ENCODE peak calls at places on chromosomes 1 and 21, in eight cellular contexts. One of them, this sample, is unnamed.

GRCh38 chr1:21240706-21241105 is 49.6 kb downstream of the ECE1 start:
- DNase-seq in Peyer's patch: no peak
- DNase-seq in B cell: no peak
- DNase-seq in foreskin fibroblast: no peak
- DNase-seq in H9: no peak
- DNase-seq in naive thymus-derived CD8-positive, alpha-beta T cell: no peak
- DNase-seq in Caki2: no peak
- DNase-seq in T-cell: no peak
- DNase-seq in this sample: no peak

GRCh38 chr1:26288311-26288941 is 8.5 kb downstream of the SH3BGRL3 start:
- DNase-seq in H9: no peak
- DNase-seq in foreskin fibroblast: peak
- DNase-seq in T-cell: no peak
- DNase-seq in naive thymus-derived CD8-positive, alpha-beta T cell: no peak
- DNase-seq in Peyer's patch: peak
- DNase-seq in B cell: no peak
- DNase-seq in Caki2: no peak
- DNase-seq in this sample: no peak

GRCh38 chr1:112956503-112957132 is 622 bp upstream of the SLC16A1 start:
- DNase-seq in T-cell: peak
- DNase-seq in naive thymus-derived CD8-positive, alpha-beta T cell: peak
- DNase-seq in H9: no peak
- DNase-seq in Caki2: no peak
- DNase-seq in Peyer's patch: peak
- DNase-seq in B cell: no peak
- DNase-seq in foreskin fibroblast: no peak
- DNase-seq in this sample: no peak

GRCh38 chr1:80675469-80675868 is 1125.3 kb upstream of the ADGRL2 start:
- DNase-seq in Peyer's patch: no peak
- DNase-seq in B cell: no peak
- DNase-seq in foreskin fibroblast: peak
- DNase-seq in naive thymus-derived CD8-positive, alpha-beta T cell: no peak
- DNase-seq in T-cell: no peak
- DNase-seq in H9: no peak
- DNase-seq in Caki2: no peak
- DNase-seq in this sample: no peak

GRCh38 chr1:223000549-223001135 is 142.4 kb downstream of the TLR5 start:
- DNase-seq in Caki2: no peak
- DNase-seq in H9: no peak
- DNase-seq in foreskin fibroblast: peak
- DNase-seq in T-cell: no peak
- DNase-seq in B cell: no peak
- DNase-seq in naive thymus-derived CD8-positive, alpha-beta T cell: no peak
- DNase-seq in Peyer's patch: peak
- DNase-seq in this sample: no peak

GRCh38 chr1:111164151-111164550 is 24.1 kb downstream of the CEPT1 start:
- DNase-seq in Caki2: no peak
- DNase-seq in H9: no peak
- DNase-seq in naive thymus-derived CD8-positive, alpha-beta T cell: no peak
- DNase-seq in B cell: no peak
- DNase-seq in foreskin fibroblast: no peak
- DNase-seq in T-cell: no peak
- DNase-seq in Peyer's patch: no peak
- DNase-seq in this sample: no peak

GRCh38 chr1:214316597-214316996 is 35.6 kb downstream of the SMYD2 start:
- DNase-seq in B cell: no peak
- DNase-seq in T-cell: no peak
- DNase-seq in H9: peak
- DNase-seq in foreskin fibroblast: peak
- DNase-seq in Caki2: peak
- DNase-seq in naive thymus-derived CD8-positive, alpha-beta T cell: no peak
- DNase-seq in Peyer's patch: no peak
- DNase-seq in this sample: no peak

GRCh38 chr1:9630331-9631081 is 21.0 kb upstream of the PIK3CD start:
- DNase-seq in T-cell: no peak
- DNase-seq in Caki2: no peak
- DNase-seq in Peyer's patch: no peak
- DNase-seq in H9: no peak
- DNase-seq in foreskin fibroblast: no peak
- DNase-seq in B cell: no peak
- DNase-seq in naive thymus-derived CD8-positive, alpha-beta T cell: peak
- DNase-seq in this sample: no peak

GRCh38 chr1:225461533-225462428 is 33.9 kb upstream of the LBR start:
- DNase-seq in naive thymus-derived CD8-positive, alpha-beta T cell: no peak
- DNase-seq in B cell: no peak
- DNase-seq in Caki2: no peak
- DNase-seq in foreskin fibroblast: no peak
- DNase-seq in T-cell: no peak
- DNase-seq in Peyer's patch: peak
- DNase-seq in H9: no peak
- DNase-seq in this sample: no peak

GRCh38 chr1:229230136-229230892 is 40.6 kb upstream of the RAB4A start:
- DNase-seq in naive thymus-derived CD8-positive, alpha-beta T cell: no peak
- DNase-seq in Peyer's patch: no peak
- DNase-seq in B cell: no peak
- DNase-seq in Caki2: no peak
- DNase-seq in T-cell: no peak
- DNase-seq in H9: no peak
- DNase-seq in foreskin fibroblast: no peak
- DNase-seq in this sample: no peak

GRCh38 chr1:29266912-29267311 is 30.6 kb downstream of the PTPRU start:
- DNase-seq in foreskin fibroblast: no peak
- DNase-seq in T-cell: no peak
- DNase-seq in naive thymus-derived CD8-positive, alpha-beta T cell: no peak
- DNase-seq in H9: no peak
- DNase-seq in Peyer's patch: no peak
- DNase-seq in B cell: no peak
- DNase-seq in Caki2: no peak
- DNase-seq in this sample: no peak

GRCh38 chr1:97160796-97161195 is 439.2 kb downstream of the PTBP2 start:
- DNase-seq in foreskin fibroblast: peak
- DNase-seq in Peyer's patch: no peak
- DNase-seq in Caki2: no peak
- DNase-seq in naive thymus-derived CD8-positive, alpha-beta T cell: no peak
- DNase-seq in T-cell: no peak
- DNase-seq in H9: no peak
- DNase-seq in B cell: no peak
- DNase-seq in this sample: no peak

GRCh38 chr1:30877205-30877912 is 31.2 kb downstream of the SDC3 start:
- DNase-seq in T-cell: no peak
- DNase-seq in naive thymus-derived CD8-positive, alpha-beta T cell: no peak
- DNase-seq in foreskin fibroblast: peak
- DNase-seq in H9: no peak
- DNase-seq in Caki2: no peak
- DNase-seq in B cell: no peak
- DNase-seq in Peyer's patch: peak
- DNase-seq in this sample: peak

GRCh38 chr1:100720751-100721150 is 1.2 kb downstream of the VCAM1 start:
- DNase-seq in Caki2: no peak
- DNase-seq in Peyer's patch: no peak
- DNase-seq in H9: no peak
- DNase-seq in B cell: no peak
- DNase-seq in naive thymus-derived CD8-positive, alpha-beta T cell: no peak
- DNase-seq in T-cell: no peak
- DNase-seq in foreskin fibroblast: no peak
- DNase-seq in this sample: no peak

GRCh38 chr1:63794927-63795326 is 21.1 kb downstream of the ROR1 start:
- DNase-seq in foreskin fibroblast: no peak
- DNase-seq in Peyer's patch: no peak
- DNase-seq in naive thymus-derived CD8-positive, alpha-beta T cell: no peak
- DNase-seq in B cell: no peak
- DNase-seq in H9: peak
- DNase-seq in Caki2: no peak
- DNase-seq in T-cell: no peak
- DNase-seq in this sample: no peak

GRCh38 chr1:211581521-211581920 is 2.6 kb upstream of the SLC30A1 start:
- DNase-seq in naive thymus-derived CD8-positive, alpha-beta T cell: no peak
- DNase-seq in T-cell: no peak
- DNase-seq in Caki2: no peak
- DNase-seq in B cell: no peak
- DNase-seq in foreskin fibroblast: peak
- DNase-seq in H9: no peak
- DNase-seq in Peyer's patch: no peak
- DNase-seq in this sample: no peak

GRCh38 chr1:208654241-208654640 is 410.1 kb upstream of the PLXNA2 start:
- DNase-seq in Peyer's patch: no peak
- DNase-seq in T-cell: no peak
- DNase-seq in naive thymus-derived CD8-positive, alpha-beta T cell: no peak
- DNase-seq in foreskin fibroblast: peak
- DNase-seq in Caki2: peak
- DNase-seq in B cell: no peak
- DNase-seq in H9: peak
- DNase-seq in this sample: no peak

GRCh38 chr1:22500476-22500875 is 48.8 kb downstream of the ZBTB40 start:
- DNase-seq in naive thymus-derived CD8-positive, alpha-beta T cell: no peak
- DNase-seq in foreskin fibroblast: peak
- DNase-seq in H9: no peak
- DNase-seq in Peyer's patch: no peak
- DNase-seq in T-cell: no peak
- DNase-seq in Caki2: peak
- DNase-seq in B cell: no peak
- DNase-seq in this sample: no peak

GRCh38 chr1:99570486-99571089 is 75.3 kb upstream of the PALMD start:
- DNase-seq in foreskin fibroblast: peak
- DNase-seq in naive thymus-derived CD8-positive, alpha-beta T cell: no peak
- DNase-seq in H9: no peak
- DNase-seq in Peyer's patch: no peak
- DNase-seq in Caki2: no peak
- DNase-seq in B cell: no peak
- DNase-seq in T-cell: no peak
- DNase-seq in this sample: no peak

GRCh38 chr1:109186704-109187071 is 27.0 kb upstream of the SARS1 start:
- DNase-seq in T-cell: no peak
- DNase-seq in Caki2: no peak
- DNase-seq in H9: no peak
- DNase-seq in naive thymus-derived CD8-positive, alpha-beta T cell: no peak
- DNase-seq in foreskin fibroblast: peak
- DNase-seq in B cell: no peak
- DNase-seq in Peyer's patch: no peak
- DNase-seq in this sample: no peak

GRCh38 chr1:228174482-228175315 is 9.1 kb downstream of the IBA57 start:
- DNase-seq in B cell: peak
- DNase-seq in Peyer's patch: peak
- DNase-seq in T-cell: peak
- DNase-seq in Caki2: peak
- DNase-seq in naive thymus-derived CD8-positive, alpha-beta T cell: no peak
- DNase-seq in foreskin fibroblast: peak
- DNase-seq in H9: peak
- DNase-seq in this sample: no peak

GRCh38 chr1:208475951-208476824 is 232.0 kb upstream of the PLXNA2 start:
- DNase-seq in Peyer's patch: no peak
- DNase-seq in naive thymus-derived CD8-positive, alpha-beta T cell: no peak
- DNase-seq in B cell: no peak
- DNase-seq in T-cell: no peak
- DNase-seq in foreskin fibroblast: peak
- DNase-seq in H9: peak
- DNase-seq in Caki2: peak
- DNase-seq in this sample: no peak

GRCh38 chr21:43315244-43316137 is 111.4 kb downstream of the SIK1 start:
- DNase-seq in B cell: peak
- DNase-seq in H9: no peak
- DNase-seq in naive thymus-derived CD8-positive, alpha-beta T cell: peak
- DNase-seq in T-cell: peak
- DNase-seq in foreskin fibroblast: peak
- DNase-seq in Caki2: no peak
- DNase-seq in Peyer's patch: no peak
- DNase-seq in this sample: no peak

GRCh38 chr1:3821004-3821933 is 25.0 kb upstream of the LRRC47 start:
- DNase-seq in Peyer's patch: no peak
- DNase-seq in foreskin fibroblast: no peak
- DNase-seq in naive thymus-derived CD8-positive, alpha-beta T cell: no peak
- DNase-seq in Caki2: peak
- DNase-seq in T-cell: no peak
- DNase-seq in H9: peak
- DNase-seq in B cell: no peak
- DNase-seq in this sample: no peak

GRCh38 chr1:9275567-9276034 is 17.1 kb upstream of the SPSB1 start:
- DNase-seq in Caki2: peak
- DNase-seq in Peyer's patch: peak
- DNase-seq in H9: no peak
- DNase-seq in B cell: no peak
- DNase-seq in T-cell: peak
- DNase-seq in foreskin fibroblast: peak
- DNase-seq in naive thymus-derived CD8-positive, alpha-beta T cell: no peak
- DNase-seq in this sample: no peak

GRCh38 chr1:170290971-170291370 is 145.2 kb downstream of the NTMT2 start:
- DNase-seq in T-cell: no peak
- DNase-seq in foreskin fibroblast: peak
- DNase-seq in B cell: no peak
- DNase-seq in H9: no peak
- DNase-seq in Caki2: no peak
- DNase-seq in naive thymus-derived CD8-positive, alpha-beta T cell: no peak
- DNase-seq in Peyer's patch: no peak
- DNase-seq in this sample: no peak

GRCh38 chr1:184838374-184838995 is 83.8 kb upstream of the EDEM3 start:
- DNase-seq in Caki2: peak
- DNase-seq in T-cell: no peak
- DNase-seq in H9: no peak
- DNase-seq in B cell: no peak
- DNase-seq in naive thymus-derived CD8-positive, alpha-beta T cell: no peak
- DNase-seq in Peyer's patch: no peak
- DNase-seq in foreskin fibroblast: peak
- DNase-seq in this sample: no peak

GRCh38 chr1:22850681-22851080 is 122.0 kb downstream of the LACTBL1 start:
- DNase-seq in B cell: no peak
- DNase-seq in foreskin fibroblast: peak
- DNase-seq in Caki2: no peak
- DNase-seq in T-cell: no peak
- DNase-seq in naive thymus-derived CD8-positive, alpha-beta T cell: no peak
- DNase-seq in H9: no peak
- DNase-seq in Peyer's patch: peak
- DNase-seq in this sample: peak

GRCh38 chr1:202439308-202439707 is 90.8 kb downstream of the PPP1R12B start:
- DNase-seq in foreskin fibroblast: no peak
- DNase-seq in B cell: no peak
- DNase-seq in naive thymus-derived CD8-positive, alpha-beta T cell: no peak
- DNase-seq in Caki2: no peak
- DNase-seq in T-cell: no peak
- DNase-seq in H9: no peak
- DNase-seq in Peyer's patch: no peak
- DNase-seq in this sample: no peak

GRCh38 chr1:210293191-210293607 is 35.5 kb upstream of the HHAT start:
- DNase-seq in H9: no peak
- DNase-seq in foreskin fibroblast: peak
- DNase-seq in T-cell: no peak
- DNase-seq in Caki2: no peak
- DNase-seq in B cell: no peak
- DNase-seq in naive thymus-derived CD8-positive, alpha-beta T cell: no peak
- DNase-seq in Peyer's patch: peak
- DNase-seq in this sample: no peak

GRCh38 chr1:207818971-207819451 is 67.2 kb downstream of the CD46 start:
- DNase-seq in B cell: no peak
- DNase-seq in H9: no peak
- DNase-seq in Caki2: peak
- DNase-seq in naive thymus-derived CD8-positive, alpha-beta T cell: no peak
- DNase-seq in Peyer's patch: peak
- DNase-seq in T-cell: no peak
- DNase-seq in foreskin fibroblast: peak
- DNase-seq in this sample: no peak

GRCh38 chr1:185917646-185918045 is 183.5 kb downstream of the HMCN1 start:
- DNase-seq in B cell: no peak
- DNase-seq in foreskin fibroblast: peak
- DNase-seq in T-cell: no peak
- DNase-seq in H9: peak
- DNase-seq in Peyer's patch: no peak
- DNase-seq in naive thymus-derived CD8-positive, alpha-beta T cell: no peak
- DNase-seq in Caki2: peak
- DNase-seq in this sample: no peak

GRCh38 chr1:116501870-116502244 is 69.0 kb downstream of the CD58 start:
- DNase-seq in naive thymus-derived CD8-positive, alpha-beta T cell: no peak
- DNase-seq in H9: no peak
- DNase-seq in foreskin fibroblast: no peak
- DNase-seq in Caki2: no peak
- DNase-seq in Peyer's patch: no peak
- DNase-seq in T-cell: no peak
- DNase-seq in B cell: no peak
- DNase-seq in this sample: no peak

GRCh38 chr1:172993640-172994039 is 57.1 kb downstream of the TNFSF18 start:
- DNase-seq in T-cell: no peak
- DNase-seq in H9: no peak
- DNase-seq in Peyer's patch: no peak
- DNase-seq in Caki2: no peak
- DNase-seq in naive thymus-derived CD8-positive, alpha-beta T cell: no peak
- DNase-seq in B cell: no peak
- DNase-seq in foreskin fibroblast: peak
- DNase-seq in this sample: no peak